ENCODE peak calls at places on chromosomes 3 and 15, in nine cellular contexts. U is thyroid gland; S is H54; O is HEK293T; L is activated naive CD8-positive, alpha-beta T cell treated with anti-CD3 and anti-CD28 coated beads, Interleukin-2, amount 50 U/mL, for 24 hours; N is hepatocyte; A is hepatic stellate cell; C is AG08396; H is activated gamma-delta T cell treated with Interleukin-2 at 50 U/mL for 16 hours. R is an unnamed sample.

GRCh38 chr15:93861413-93861812 is 369.9 kb upstream of the MCTP2 start:
- DNase-seq in U (no peak), S (no peak), O (no peak), L (peak), N (no peak), A (no peak), C (no peak), H (no peak), R (no peak)

GRCh38 chr15:40096094-40096876 is 12.4 kb downstream of the BMF start:
- DNase-seq in U (no peak), S (no peak), O (no peak), L (no peak), N (no peak), A (no peak), C (no peak), H (no peak), R (peak)

GRCh38 chr3:37257581-37257980 is 83.2 kb upstream of the LRRFIP2 start:
- DNase-seq in U (no peak), S (no peak), O (no peak), L (no peak), N (no peak), A (no peak), C (no peak), H (no peak), R (no peak)

GRCh38 chr15:79977431-79977940 is 6.5 kb upstream of the BCL2A1 start:
- DNase-seq in U (no peak), S (no peak), O (no peak), L (no peak), N (no peak), A (no peak), C (no peak), H (no peak), R (no peak)

GRCh38 chr15:22979069-22979698 is 984 bp downstream of the CYFIP1 start:
- DNase-seq in U (peak), S (peak), O (peak), L (peak), N (peak), A (peak), C (peak), H (no peak), R (peak)

GRCh38 chr15:39888243-39888642 is 31.8 kb downstream of the GPR176 start:
- DNase-seq in U (no peak), S (no peak), O (no peak), L (no peak), N (no peak), A (no peak), C (no peak), H (no peak), R (no peak)

GRCh38 chr3:193997228-193998192 is 138.4 kb upstream of the HES1 start:
- DNase-seq in U (peak), S (no peak), O (no peak), L (no peak), N (no peak), A (no peak), C (no peak), H (no peak), R (peak)

GRCh38 chr15:77542491-77543001 is 90.2 kb downstream of the LINGO1 start:
- DNase-seq in U (no peak), S (peak), O (no peak), L (no peak), N (no peak), A (peak), C (no peak), H (no peak), R (no peak)

GRCh38 chr3:192917258-192917507 is 473 bp downstream of the MB21D2 start:
- DNase-seq in U (peak), S (no peak), O (no peak), L (peak), N (no peak), A (no peak), C (no peak), H (no peak), R (no peak)

GRCh38 chr15:67063689-67064606 is 1.5 kb upstream of the SMAD3 start:
- DNase-seq in U (peak), S (no peak), O (peak), L (no peak), N (peak), A (no peak), C (no peak), H (no peak), R (peak)

GRCh38 chr3:76702676-76703075 is 337.2 kb upstream of the ROBO2 start:
- DNase-seq in U (no peak), S (no peak), O (no peak), L (no peak), N (no peak), A (no peak), C (no peak), H (no peak), R (no peak)

GRCh38 chr3:13683288-13683687 is 134.4 kb downstream of the FBLN2 start:
- DNase-seq in U (no peak), S (no peak), O (no peak), L (no peak), N (no peak), A (no peak), C (no peak), H (no peak), R (no peak)

GRCh38 chr3:177478170-177478859 is 281.0 kb upstream of the TBL1XR1 start:
- DNase-seq in U (peak), S (peak), O (no peak), L (no peak), N (peak), A (peak), C (peak), H (no peak), R (no peak)

GRCh38 chr3:149454746-149455145 is 19.8 kb upstream of the TM4SF4 start:
- DNase-seq in U (no peak), S (no peak), O (no peak), L (no peak), N (no peak), A (no peak), C (peak), H (no peak), R (no peak)

GRCh38 chr3:5542472-5542871 is 355.0 kb downstream of the EDEM1 start:
- DNase-seq in U (no peak), S (no peak), O (no peak), L (no peak), N (no peak), A (no peak), C (no peak), H (no peak), R (no peak)

GRCh38 chr3:14175383-14176037 is 2.9 kb downstream of the XPC start:
- DNase-seq in U (no peak), S (no peak), O (no peak), L (peak), N (no peak), A (no peak), C (no peak), H (peak), R (no peak)

GRCh38 chr3:178810173-178810572 is 261.4 kb downstream of the ZMAT3 start:
- DNase-seq in U (no peak), S (no peak), O (no peak), L (no peak), N (no peak), A (no peak), C (no peak), H (no peak), R (peak)

GRCh38 chr15:41666353-41666920 is 6.2 kb downstream of the MGA start:
- DNase-seq in U (no peak), S (no peak), O (no peak), L (no peak), N (no peak), A (no peak), C (no peak), H (no peak), R (peak)

GRCh38 chr3:52774066-52774713 is 3.2 kb upstream of the ITIH1 start:
- DNase-seq in U (no peak), S (no peak), O (no peak), L (no peak), N (no peak), A (no peak), C (no peak), H (no peak), R (no peak)

GRCh38 chr3:13580256-13581023 is 31.5 kb downstream of the FBLN2 start:
- DNase-seq in U (no peak), S (no peak), O (no peak), L (no peak), N (peak), A (no peak), C (no peak), H (no peak), R (no peak)

GRCh38 chr3:157626817-157627216 is 123.6 kb upstream of the VEPH1 start:
- DNase-seq in U (no peak), S (no peak), O (no peak), L (no peak), N (no peak), A (no peak), C (no peak), H (no peak), R (peak)

GRCh38 chr15:38440353-38441129 is 13.4 kb upstream of the FAM98B start:
- DNase-seq in U (peak), S (no peak), O (peak), L (peak), N (peak), A (peak), C (peak), H (peak), R (peak)

GRCh38 chr15:33377239-33377638 is 66.5 kb downstream of the RYR3 start:
- DNase-seq in U (no peak), S (no peak), O (no peak), L (no peak), N (no peak), A (no peak), C (no peak), H (no peak), R (no peak)

GRCh38 chr15:90620379-90621134 is 90.8 kb downstream of the CRTC3 start:
- DNase-seq in U (no peak), S (no peak), O (no peak), L (no peak), N (no peak), A (no peak), C (no peak), H (no peak), R (no peak)

GRCh38 chr15:62517541-62517940 is 352.5 kb upstream of the C2CD4B start:
- DNase-seq in U (no peak), S (no peak), O (no peak), L (no peak), N (no peak), A (no peak), C (no peak), H (no peak), R (no peak)

GRCh38 chr3:147945968-147946519 is 536.9 kb downstream of the ZIC1 start:
- DNase-seq in U (peak), S (peak), O (peak), L (no peak), N (peak), A (peak), C (peak), H (no peak), R (peak)

GRCh38 chr15:96073908-96074307 is 256.6 kb upstream of the NR2F2 start:
- DNase-seq in U (no peak), S (no peak), O (no peak), L (no peak), N (no peak), A (no peak), C (no peak), H (no peak), R (no peak)

GRCh38 chr15:100809151-100809550 is 70.5 kb upstream of the ALDH1A3 start:
- DNase-seq in U (no peak), S (no peak), O (no peak), L (no peak), N (no peak), A (no peak), C (no peak), H (no peak), R (no peak)

GRCh38 chr3:66499881-66500574 is 794 bp downstream of the LRIG1 start:
- DNase-seq in U (peak), S (peak), O (no peak), L (peak), N (peak), A (peak), C (peak), H (peak), R (peak)

GRCh38 chr3:40597441-40597840 is 72.7 kb downstream of the ZNF621 start:
- DNase-seq in U (no peak), S (peak), O (no peak), L (no peak), N (no peak), A (no peak), C (no peak), H (no peak), R (no peak)

GRCh38 chr15:88880944-88881740 is 14.2 kb downstream of the HAPLN3 start:
- DNase-seq in U (no peak), S (no peak), O (no peak), L (no peak), N (no peak), A (no peak), C (no peak), H (no peak), R (peak)

GRCh38 chr15:88274534-88275460 is 18.3 kb upstream of the NTRK3 start:
- DNase-seq in U (peak), S (peak), O (peak), L (peak), N (peak), A (peak), C (peak), H (peak), R (peak)

GRCh38 chr15:74540135-74540760 is 772 bp upstream of the ARID3B start:
- DNase-seq in U (no peak), S (no peak), O (no peak), L (no peak), N (no peak), A (no peak), C (no peak), H (no peak), R (peak)

GRCh38 chr3:50008931-50009330 is 69.0 kb downstream of the RBM6 start:
- DNase-seq in U (peak), S (peak), O (no peak), L (no peak), N (no peak), A (peak), C (peak), H (no peak), R (peak)

GRCh38 chr3:30286007-30286669 is 320.3 kb upstream of the TGFBR2 start:
- DNase-seq in U (peak), S (no peak), O (no peak), L (no peak), N (peak), A (peak), C (peak), H (no peak), R (peak)

R was measured in DMS53.